ENCODE peak calls at places on chromosome 2, in ten cellular contexts. S is myocyte; U is neural crest cell; C is activated CD4-positive, alpha-beta T cell treated with anti-CD3 and anti-CD28 coated beads, Interleukin-2, amount 50 U/mL, for 4 hours; D is T-helper 2 cell; H is GM03348; P is GM12864; I is cardiac fibroblast; K is pons; W is kidney. Z is an unnamed sample.

GRCh38 chr2:71700880-71701397 is 247.6 kb downstream of the DYSF start:
- DNase-seq in S (no peak), U (peak; percentile 41), C (no peak), D (no peak), H (peak; percentile 70), P (no peak), I (peak; percentile 59), K (peak; percentile 85), W (peak; percentile 55), Z (peak; percentile 20)

GRCh38 chr2:74847075-74847858 is 13.3 kb downstream of the HK2 start:
- DNase-seq in S (no peak), U (no peak), C (no peak), D (no peak), H (no peak), P (no peak), I (peak; percentile 48), K (no peak), W (no peak), Z (no peak)

GRCh38 chr2:224764565-224765236 is 48.5 kb upstream of the CCDC195 start:
- DNase-seq in S (no peak), U (no peak), C (no peak), D (no peak), H (no peak), P (no peak), I (no peak), K (no peak), W (no peak), Z (no peak)

GRCh38 chr2:66872926-66873714 is 438.2 kb downstream of the MEIS1 start:
- DNase-seq in S (no peak), U (no peak), C (no peak), D (no peak), H (no peak), P (no peak), I (no peak), K (no peak), W (no peak), Z (peak; percentile 55)

GRCh38 chr2:124267821-124268220 is 242.7 kb downstream of the CNTNAP5 start:
- DNase-seq in S (no peak), U (no peak), C (no peak), D (no peak), H (no peak), P (no peak), I (peak; percentile 85), K (peak; percentile 21), W (no peak), Z (no peak)

GRCh38 chr2:187716301-187716700 is 162.1 kb upstream of the TFPI start:
- DNase-seq in S (no peak), U (no peak), C (no peak), D (no peak), H (no peak), P (no peak), I (no peak), K (no peak), W (no peak), Z (no peak)

GRCh38 chr2:233905945-233906344 is 11.2 kb upstream of the TRPM8 start:
- DNase-seq in S (no peak), U (no peak), C (no peak), D (no peak), H (no peak), P (no peak), I (no peak), K (no peak), W (no peak), Z (no peak)

GRCh38 chr2:113831156-113831555 is 58.7 kb upstream of the ACTR3 start:
- DNase-seq in S (peak; percentile 31), U (no peak), C (no peak), D (no peak), H (no peak), P (no peak), I (peak; percentile 15), K (no peak), W (no peak), Z (peak; percentile 37)

GRCh38 chr2:37897511-37897910 is 27.6 kb upstream of the RMDN2 start:
- DNase-seq in S (no peak), U (no peak), C (no peak), D (no peak), H (no peak), P (no peak), I (no peak), K (no peak), W (no peak), Z (no peak)

GRCh38 chr2:159146930-159147666 is 139.4 kb downstream of the WDSUB1 start:
- DNase-seq in S (peak; percentile 70), U (no peak), C (no peak), D (no peak), H (no peak), P (no peak), I (no peak), K (no peak), W (peak; percentile 79), Z (no peak)

GRCh38 chr2:8676191-8676914 is 5.5 kb upstream of the ID2 start:
- DNase-seq in S (no peak), U (no peak), C (no peak), D (no peak), H (peak; percentile 93), P (no peak), I (peak; percentile 90), K (peak; percentile 84), W (peak; percentile 96), Z (peak; percentile 90)

GRCh38 chr2:203427061-203427460 is 98.9 kb downstream of the ABI2 start:
- DNase-seq in S (peak; percentile 22), U (no peak), C (no peak), D (no peak), H (peak; percentile 54), P (no peak), I (peak; percentile 51), K (no peak), W (no peak), Z (peak; percentile 27)

GRCh38 chr2:212537311-212538155 is 1.1 kb downstream of the ERBB4 start:
- DNase-seq in S (peak; percentile 9), U (peak; percentile 14), C (no peak), D (no peak), H (peak; percentile 29), P (no peak), I (peak; percentile 29), K (peak; percentile 21), W (peak; percentile 77), Z (peak; percentile 8)

GRCh38 chr2:186537019-186537418 is 51.0 kb downstream of the ZC3H15 start:
- DNase-seq in S (no peak), U (no peak), C (no peak), D (no peak), H (no peak), P (no peak), I (no peak), K (no peak), W (no peak), Z (no peak)

Z was measured in fibroblast of gingiva.